ENCODE peak calls at places on chromosomes 4 and X, in eight cellular contexts. N, Q, J, L, P, H, F and C are unnamed samples.

GRCh38 chrX:10199212-10199611 is 42.4 kb downstream of the CLCN4 start:
- DNase-seq in N (no peak), Q (no peak), J (no peak), L (no peak), P (no peak), H (no peak), F (no peak), C (no peak)

GRCh38 chr4:190019023-190019858 is 7.8 kb downstream of the FRG2 start:
- DNase-seq in N (no peak), Q (no peak), J (peak), L (peak), P (no peak), H (no peak), F (no peak), C (no peak)

GRCh38 chrX:131812847-131813825 is 210.0 kb upstream of the STK26 start:
- DNase-seq in N (peak), Q (no peak), J (no peak), L (no peak), P (no peak), H (peak), F (peak), C (no peak)

GRCh38 chr4:11543710-11544109 is 115.0 kb upstream of the HS3ST1 start:
- DNase-seq in N (no peak), Q (no peak), J (no peak), L (no peak), P (no peak), H (no peak), F (no peak), C (no peak)

GRCh38 chr4:122623637-122624036 is 2.8 kb upstream of the IL21 start:
- DNase-seq in N (no peak), Q (no peak), J (no peak), L (no peak), P (no peak), H (no peak), F (no peak), C (no peak)

GRCh38 chr4:858136-858535 is 32.2 kb upstream of the CPLX1 start:
- DNase-seq in N (no peak), Q (no peak), J (peak), L (no peak), P (no peak), H (no peak), F (no peak), C (no peak)

GRCh38 chrX:152177497-152178269 is 39.3 kb upstream of the MAGEA10 start:
- DNase-seq in N (no peak), Q (no peak), J (no peak), L (no peak), P (no peak), H (no peak), F (no peak), C (no peak)

GRCh38 chrX:105876658-105877057 is 54.3 kb downstream of the NRK start:
- DNase-seq in N (no peak), Q (no peak), J (no peak), L (peak), P (no peak), H (no peak), F (no peak), C (peak)

GRCh38 chrX:128458888-128459287 is 406.7 kb upstream of the ACTRT1 start:
- DNase-seq in N (peak), Q (no peak), J (no peak), L (no peak), P (no peak), H (no peak), F (no peak), C (no peak)

GRCh38 chr4:10722957-10723356 is 38.4 kb upstream of the CLNK start:
- DNase-seq in N (no peak), Q (no peak), J (no peak), L (no peak), P (no peak), H (no peak), F (no peak), C (no peak)

GRCh38 chr4:173332963-173333657 is 1.0 kb downstream of the HMGB2 start:
- DNase-seq in N (no peak), Q (no peak), J (no peak), L (no peak), P (no peak), H (no peak), F (peak), C (no peak)

GRCh38 chr4:2260336-2261109 is 1.4 kb downstream of the MXD4 start:
- DNase-seq in N (no peak), Q (no peak), J (peak), L (no peak), P (no peak), H (peak), F (no peak), C (no peak)

GRCh38 chrX:109696146-109696740 is 36.8 kb downstream of the ACSL4 start:
- DNase-seq in N (no peak), Q (no peak), J (no peak), L (no peak), P (no peak), H (no peak), F (no peak), C (no peak)

GRCh38 chrX:21929209-21929608 is 11.3 kb upstream of the SMS start:
- DNase-seq in N (no peak), Q (no peak), J (no peak), L (no peak), P (no peak), H (no peak), F (no peak), C (no peak)

GRCh38 chr4:85761803-85762202 is 286.9 kb downstream of the ARHGAP24 start:
- DNase-seq in N (peak), Q (no peak), J (no peak), L (no peak), P (no peak), H (no peak), F (no peak), C (no peak)

GRCh38 chr4:83536649-83537352 is 893 bp downstream of the GPAT3 start:
- DNase-seq in N (no peak), Q (no peak), J (peak), L (peak), P (no peak), H (no peak), F (no peak), C (no peak)

GRCh38 chrX:106619797-106620196 is 8.0 kb downstream of the RADX start:
- DNase-seq in N (no peak), Q (no peak), J (no peak), L (no peak), P (no peak), H (no peak), F (no peak), C (no peak)

GRCh38 chrX:104335765-104336164 is 81.0 kb upstream of the ESX1 start:
- DNase-seq in N (no peak), Q (peak), J (no peak), L (no peak), P (no peak), H (no peak), F (no peak), C (no peak)

GRCh38 chrX:123917069-123917468 is 44.4 kb upstream of the STAG2 start:
- DNase-seq in N (no peak), Q (no peak), J (no peak), L (no peak), P (no peak), H (no peak), F (no peak), C (no peak)

GRCh38 chrX:72041901-72042859 is 89.5 kb downstream of the RTL5 start:
- DNase-seq in N (no peak), Q (no peak), J (no peak), L (no peak), P (no peak), H (no peak), F (no peak), C (no peak)

GRCh38 chrX:122582280-122582679 is 601.8 kb upstream of the GRIA3 start:
- DNase-seq in N (no peak), Q (no peak), J (no peak), L (no peak), P (no peak), H (no peak), F (no peak), C (no peak)

GRCh38 chr4:126544276-126544675 is 1088.5 kb upstream of the INTU start:
- DNase-seq in N (no peak), Q (no peak), J (no peak), L (no peak), P (no peak), H (no peak), F (no peak), C (no peak)

GRCh38 chr4:152024881-152025280 is 264.1 kb upstream of the GATB start:
- DNase-seq in N (no peak), Q (no peak), J (no peak), L (no peak), P (no peak), H (no peak), F (no peak), C (no peak)

GRCh38 chrX:132488092-132488749 is 617 bp downstream of the MBNL3 start:
- DNase-seq in N (no peak), Q (no peak), J (no peak), L (no peak), P (no peak), H (no peak), F (no peak), C (no peak)

GRCh38 chr4:4858527-4858926 is 938 bp upstream of the MSX1 start:
- DNase-seq in N (no peak), Q (no peak), J (peak), L (peak), P (no peak), H (no peak), F (no peak), C (no peak)

GRCh38 chr4:60744767-60745166 is 455.4 kb upstream of the ADGRL3 start:
- DNase-seq in N (no peak), Q (no peak), J (no peak), L (peak), P (no peak), H (no peak), F (no peak), C (no peak)

GRCh38 chr4:21450331-21450730 is 498.2 kb downstream of the KCNIP4 start:
- DNase-seq in N (no peak), Q (no peak), J (no peak), L (no peak), P (no peak), H (no peak), F (no peak), C (no peak)

GRCh38 chr4:115770046-115770543 is 656.7 kb upstream of the NDST4 start:
- DNase-seq in N (no peak), Q (no peak), J (no peak), L (no peak), P (no peak), H (no peak), F (no peak), C (no peak)

GRCh38 chr4:82394896-82395295 is 21.1 kb upstream of the HNRNPD start:
- DNase-seq in N (no peak), Q (no peak), J (no peak), L (no peak), P (no peak), H (no peak), F (no peak), C (no peak)

GRCh38 chr4:43048570-43048969 is 156.1 kb downstream of the GRXCR1 start:
- DNase-seq in N (no peak), Q (no peak), J (no peak), L (no peak), P (no peak), H (no peak), F (no peak), C (no peak)

GRCh38 chrX:40099046-40099968 is 1.5 kb upstream of the BCOR start:
- DNase-seq in N (no peak), Q (peak), J (peak), L (peak), P (no peak), H (peak), F (no peak), C (no peak)

GRCh38 chr4:188121530-188121929 is 12.1 kb upstream of the TRIML2 start:
- DNase-seq in N (no peak), Q (no peak), J (no peak), L (no peak), P (no peak), H (no peak), F (no peak), C (no peak)

GRCh38 chr4:64079316-64079715 is 329.9 kb downstream of the TECRL start:
- DNase-seq in N (no peak), Q (no peak), J (no peak), L (no peak), P (no peak), H (no peak), F (no peak), C (no peak)

GRCh38 chrX:74426071-74426470 is 4.8 kb downstream of the SLC16A2 start:
- DNase-seq in N (no peak), Q (no peak), J (no peak), L (no peak), P (no peak), H (no peak), F (no peak), C (no peak)

GRCh38 chr4:3305610-3306371 is 13.0 kb downstream of the RGS12 start:
- DNase-seq in N (peak), Q (no peak), J (peak), L (peak), P (no peak), H (no peak), F (no peak), C (no peak)

GRCh38 chr4:174119051-174119450 is 164.4 kb downstream of the FBXO8 start:
- DNase-seq in N (no peak), Q (no peak), J (no peak), L (no peak), P (no peak), H (no peak), F (no peak), C (no peak)

GRCh38 chr4:1515156-1515555 is 108.9 kb upstream of the NKX1-1 start:
- DNase-seq in N (no peak), Q (no peak), J (no peak), L (no peak), P (no peak), H (no peak), F (no peak), C (no peak)

GRCh38 chr4:19329631-19330030 is 922.1 kb upstream of the SLIT2 start:
- DNase-seq in N (no peak), Q (no peak), J (no peak), L (no peak), P (no peak), H (no peak), F (no peak), C (no peak)

GRCh38 chr4:177403746-177404145 is 38.5 kb downstream of the AGA start:
- DNase-seq in N (no peak), Q (no peak), J (no peak), L (no peak), P (no peak), H (no peak), F (no peak), C (no peak)